ENCODE peak calls at places on chromosomes 6 and 20, in nine cellular contexts. X is ascending aorta, I is adipocyte, U is epithelial cell of esophagus, K is left ventricle myocardium inferior, F is dorsolateral prefrontal cortex, C is keratinocyte, T is coronary artery, O is psoas muscle. P is an unnamed sample.

GRCh38 chr6:92337571-92337970 is 1081.8 kb downstream of the EPHA7 start:
- DNase-seq in X (no peak), I (no peak), U (no peak), K (no peak), F (no peak), C (no peak), T (no peak), O (no peak), P (no peak)

GRCh38 chr6:22239261-22239660 is 57.6 kb downstream of the PRL start:
- DNase-seq in X (no peak), I (peak; percentile 84), U (no peak), K (no peak), F (no peak), C (no peak), T (no peak), O (no peak), P (no peak)

GRCh38 chr20:1474817-1475603 is 8.4 kb upstream of the NSFL1C start:
- DNase-seq in X (no peak), I (no peak), U (peak; percentile 98), K (no peak), F (no peak), C (peak; percentile 94), T (no peak), O (no peak), P (no peak)

GRCh38 chr6:156657311-156657710 is 119.9 kb upstream of the ARID1B start:
- DNase-seq in X (no peak), I (no peak), U (no peak), K (peak; percentile 28), F (no peak), C (no peak), T (no peak), O (no peak), P (no peak)

GRCh38 chr20:47821481-47822100 is 36.3 kb upstream of the SULF2 start:
- DNase-seq in X (no peak), I (no peak), U (peak; percentile 98), K (no peak), F (no peak), C (peak; percentile 81), T (no peak), O (no peak), P (no peak)

GRCh38 chr6:36323062-36323461 is 13.6 kb downstream of the BNIP5 start:
- DNase-seq in X (no peak), I (no peak), U (no peak), K (no peak), F (no peak), C (no peak), T (no peak), O (no peak), P (peak; percentile 25)

GRCh38 chr20:13857961-13858360 is 73.1 kb downstream of the NDUFAF5 start:
- DNase-seq in X (no peak), I (no peak), U (no peak), K (no peak), F (no peak), C (no peak), T (no peak), O (no peak), P (no peak)

GRCh38 chr20:44594730-44595129 is 12.4 kb downstream of the PKIG start:
- DNase-seq in X (no peak), I (no peak), U (peak; percentile 56), K (peak; percentile 39), F (no peak), C (no peak), T (peak; percentile 85), O (peak; percentile 36), P (peak; percentile 77)

GRCh38 chr20:48627737-48628128 is 200.1 kb downstream of the PREX1 start:
- DNase-seq in X (no peak), I (no peak), U (no peak), K (peak; percentile 26), F (no peak), C (no peak), T (no peak), O (no peak), P (no peak)

GRCh38 chr20:61903575-61904340 is 161.9 kb downstream of the TAF4 start:
- DNase-seq in X (no peak), I (no peak), U (no peak), K (no peak), F (no peak), C (no peak), T (no peak), O (no peak), P (no peak)

GRCh38 chr6:73451166-73452106 is 661 bp downstream of the CGAS start:
- DNase-seq in X (peak; percentile 73), I (peak; percentile 79), U (peak; percentile 37), K (peak; percentile 32), F (no peak), C (no peak), T (peak; percentile 81), O (peak; percentile 51), P (peak; percentile 49)

GRCh38 chr20:4571759-4572531 is 149.8 kb upstream of the PRND start:
- DNase-seq in X (no peak), I (no peak), U (no peak), K (no peak), F (no peak), C (no peak), T (no peak), O (no peak), P (no peak)

GRCh38 chr6:108795814-108796213 is 52.4 kb upstream of the ARMC2 start:
- DNase-seq in X (no peak), I (no peak), U (no peak), K (no peak), F (no peak), C (no peak), T (no peak), O (no peak), P (no peak)

DNA sequence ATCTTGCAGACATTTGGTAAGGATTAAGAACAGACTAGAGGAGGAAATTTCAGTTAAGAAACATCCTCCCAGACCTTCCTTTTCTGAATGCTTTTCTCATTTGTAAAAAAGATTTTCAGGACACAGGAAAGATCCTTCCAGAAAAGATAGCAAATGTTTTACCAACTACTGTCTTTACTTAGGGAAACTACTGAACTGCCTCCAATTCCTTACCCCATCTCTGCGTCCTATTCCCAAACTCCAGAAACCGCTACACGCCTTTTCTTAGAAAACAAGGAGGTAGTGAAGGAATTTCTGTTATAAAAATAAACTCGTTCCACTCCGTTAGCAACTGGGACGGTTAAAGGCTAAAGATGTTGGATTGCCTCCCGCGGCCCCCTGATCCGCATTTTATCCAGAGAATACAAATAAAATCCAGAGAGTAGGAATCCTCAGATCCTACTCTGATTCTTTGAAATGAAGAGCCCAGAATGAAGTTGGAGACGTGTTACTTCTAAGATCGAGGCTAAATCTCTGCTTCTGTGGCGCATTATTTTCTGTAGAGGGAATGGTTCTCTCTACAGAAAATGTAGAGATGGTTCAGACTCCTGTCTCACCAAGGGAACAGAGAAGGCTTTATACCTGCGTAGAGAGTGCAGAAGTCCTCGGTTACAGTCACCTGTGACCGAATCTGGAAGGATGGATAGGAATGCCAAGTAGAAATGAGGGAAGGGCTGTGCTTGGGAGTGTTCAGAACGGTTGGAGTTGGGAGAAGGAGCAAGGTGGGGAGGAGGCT is 133.0 kb downstream of the GPX5 start:
- DNase-seq in X (no peak), I (peak; percentile 47), U (no peak), K (no peak), F (no peak), C (no peak), T (no peak), O (no peak), P (no peak)
- H3K4me3 ChIP-seq in X (peak overlapping the region; percentile 60), I (peak overlapping the region; percentile 90), U (peak overlapping the region; percentile 20), K (peak overlapping the region; percentile 58), F (peak overlapping the region; percentile 30), C (peak overlapping the region; percentile 67), T (peak overlapping the region; percentile 60), O (peak overlapping the region; percentile 51), P (peak overlapping the region; percentile 57)

DNA sequence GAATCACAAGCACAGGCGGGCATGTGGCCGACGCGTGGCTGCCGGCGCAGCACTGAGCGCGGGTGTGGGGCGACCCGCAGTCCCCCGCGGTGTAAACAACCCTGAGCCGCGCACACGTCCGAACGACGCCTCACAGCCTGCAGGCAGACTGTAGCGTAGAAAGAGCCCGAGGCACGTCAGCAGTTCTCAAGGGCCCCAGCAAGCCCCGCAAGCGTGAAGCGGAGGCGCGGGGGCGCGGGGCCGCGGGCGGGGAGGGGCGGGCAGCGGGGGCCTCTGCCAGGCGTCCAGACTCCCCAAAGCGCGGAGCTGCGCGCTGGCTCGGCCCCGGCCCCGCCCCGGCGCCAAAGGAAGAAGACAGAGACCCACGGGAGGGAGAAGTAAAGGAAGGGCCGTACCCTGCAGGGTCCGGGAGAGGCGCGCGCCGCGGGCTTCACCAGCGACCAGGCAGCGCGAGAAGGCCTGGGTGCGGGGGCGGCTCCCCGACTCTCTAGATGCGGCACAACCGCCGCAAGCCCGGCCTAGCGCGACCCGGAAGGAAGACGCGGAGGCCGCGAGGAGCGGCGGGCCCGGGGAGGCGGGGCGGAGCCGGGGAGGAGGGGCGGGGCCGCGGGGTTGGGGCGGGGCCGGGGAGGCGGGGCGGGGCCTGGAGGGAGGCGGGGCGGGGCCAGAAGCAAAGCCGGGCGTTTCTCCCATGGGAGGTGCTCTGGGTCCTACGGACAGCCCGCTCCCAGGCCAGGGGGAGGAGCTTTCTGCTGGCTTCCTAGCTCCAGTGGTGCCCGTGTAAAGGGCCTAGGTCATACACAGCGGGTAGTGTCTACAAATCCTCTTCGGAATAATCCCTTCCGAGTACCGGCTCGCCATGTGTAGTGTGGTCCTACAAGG is at the start of gene FBXL4:
- DNase-seq in X (peak; percentile 88), I (peak; percentile 92), U (peak; percentile 81), K (peak; percentile 86), F (peak; percentile 67), C (no peak), T (peak; percentile 87), O (peak; percentile 82), P (peak; percentile 84)
- H3K4me3 ChIP-seq in X (peak within 1 kb of the TSS; percentile 100), I (peak within 1 kb of the TSS; percentile 95), U (peak within 1 kb of the TSS; percentile 55), K (peak within 1 kb of the TSS; percentile 92), F (peak within 1 kb of the TSS; percentile 69), C (peak within 1 kb of the TSS; percentile 93), T (peak within 1 kb of the TSS; percentile 96), O (peak within 1 kb of the TSS; percentile 88), P (peak within 1 kb of the TSS; percentile 66)

GRCh38 chr20:40275738-40276137 is 413.3 kb downstream of the MAFB start:
- DNase-seq in X (no peak), I (no peak), U (no peak), K (no peak), F (no peak), C (no peak), T (no peak), O (no peak), P (no peak)
- H3K4me3 ChIP-seq in X (no peak overlapping the region), I (peak overlapping the region; percentile 7), U (no peak overlapping the region), K (no peak overlapping the region), F (no peak overlapping the region), C (no peak overlapping the region), T (no peak overlapping the region), O (no peak overlapping the region), P (no peak overlapping the region)

GRCh38 chr20:41046716-41047115 is 18.1 kb downstream of the TOP1 start:
- DNase-seq in X (no peak), I (no peak), U (peak; percentile 55), K (no peak), F (no peak), C (no peak), T (no peak), O (no peak), P (no peak)

GRCh38 chr20:41049451-41049850 is 20.8 kb downstream of the TOP1 start:
- DNase-seq in X (no peak), I (no peak), U (no peak), K (no peak), F (no peak), C (no peak), T (no peak), O (no peak), P (no peak)

GRCh38 chr20:41047279-41047974 is 18.8 kb downstream of the TOP1 start:
- DNase-seq in X (no peak), I (no peak), U (peak; percentile 82), K (no peak), F (no peak), C (no peak), T (no peak), O (no peak), P (no peak)

GRCh38 chr20:41048475-41049242 is 20.0 kb downstream of the TOP1 start:
- DNase-seq in X (no peak), I (no peak), U (no peak), K (no peak), F (no peak), C (no peak), T (no peak), O (no peak), P (no peak)

GRCh38 chr20:41047975-41048305 is 19.3 kb downstream of the TOP1 start:
- DNase-seq in X (no peak), I (peak; percentile 72), U (no peak), K (no peak), F (no peak), C (no peak), T (no peak), O (no peak), P (peak; percentile 41)
- H3K4me3 ChIP-seq in X (peak overlapping the region; percentile 55), I (peak overlapping the region; percentile 60), U (peak overlapping the region; percentile 22), K (peak overlapping the region; percentile 53), F (no peak overlapping the region), C (peak overlapping the region; percentile 44), T (peak overlapping the region; percentile 36), O (peak overlapping the region; percentile 40), P (peak overlapping the region; percentile 35)